ENCODE peak calls at places on chromosomes 3 and 15, in six cellular contexts. X is K562, M is HCT116, R is GM12878, C is SK-N-SH, F is HepG2. L is an unnamed sample.

GRCh38 chr15:88605507-88606436 is 15.4 kb upstream of the AEN start:
- DNase-seq in M (no peak), X (peak), F (no peak), R (no peak), C (peak), L (peak)

GRCh38 chr15:69951511-69952209 is 146.1 kb downstream of the TLE3 start:
- DNase-seq in R (no peak), M (no peak), F (no peak), X (no peak), C (no peak), L (no peak)

GRCh38 chr3:124281453-124282316 is 289.8 kb upstream of the ROPN1 start:
- DNase-seq in F (peak), X (peak), R (no peak), M (no peak), C (peak), L (peak)

GRCh38 chr3:169984287-169984686 is 17.7 kb downstream of the SEC62 start:
- DNase-seq in F (no peak), R (no peak), X (no peak), M (no peak), C (no peak), L (no peak)

GRCh38 chr15:67690936-67691335 is 134.4 kb upstream of the SKOR1 start:
- DNase-seq in C (no peak), F (peak), M (no peak), R (no peak), X (no peak), L (no peak)

GRCh38 chr3:1830851-1831250 is 267.8 kb upstream of the CNTN4 start:
- DNase-seq in F (no peak), R (no peak), M (no peak), X (no peak), C (no peak), L (no peak)

GRCh38 chr15:81190922-81191507 is 5.7 kb upstream of the IL16 start:
- DNase-seq in F (no peak), C (no peak), M (no peak), R (no peak), X (no peak), L (no peak)

GRCh38 chr15:62035256-62035908 is 24.9 kb downstream of the VPS13C start:
- DNase-seq in M (no peak), R (no peak), X (no peak), C (no peak), F (no peak), L (no peak)

GRCh38 chr3:174614046-174614445 is 245.1 kb upstream of the NAALADL2 start:
- DNase-seq in C (no peak), M (no peak), X (no peak), R (no peak), F (no peak), L (no peak)

GRCh38 chr15:79372428-79372827 is 59.7 kb upstream of the MINAR1 start:
- DNase-seq in X (no peak), M (no peak), C (no peak), F (no peak), R (no peak), L (no peak)

GRCh38 chr3:30548605-30549004 is 57.8 kb upstream of the TGFBR2 start:
- DNase-seq in F (no peak), M (no peak), X (peak), C (peak), R (no peak), L (peak)

GRCh38 chr3:12934431-12934830 is 93.1 kb upstream of the RPL32 start:
- DNase-seq in F (no peak), C (no peak), X (no peak), R (no peak), M (no peak), L (no peak)

GRCh38 chr3:14092464-14092863 is 32.2 kb downstream of the CHCHD4 start:
- DNase-seq in X (no peak), R (no peak), C (no peak), F (no peak), M (no peak), L (no peak)

GRCh38 chr3:14096742-14097141 is 27.9 kb downstream of the CHCHD4 start:
- DNase-seq in M (no peak), F (no peak), R (no peak), X (no peak), C (no peak), L (no peak)

GRCh38 chr3:14093831-14094230 is 30.8 kb downstream of the CHCHD4 start:
- DNase-seq in X (no peak), C (no peak), R (no peak), F (no peak), M (no peak), L (no peak)

DNA sequence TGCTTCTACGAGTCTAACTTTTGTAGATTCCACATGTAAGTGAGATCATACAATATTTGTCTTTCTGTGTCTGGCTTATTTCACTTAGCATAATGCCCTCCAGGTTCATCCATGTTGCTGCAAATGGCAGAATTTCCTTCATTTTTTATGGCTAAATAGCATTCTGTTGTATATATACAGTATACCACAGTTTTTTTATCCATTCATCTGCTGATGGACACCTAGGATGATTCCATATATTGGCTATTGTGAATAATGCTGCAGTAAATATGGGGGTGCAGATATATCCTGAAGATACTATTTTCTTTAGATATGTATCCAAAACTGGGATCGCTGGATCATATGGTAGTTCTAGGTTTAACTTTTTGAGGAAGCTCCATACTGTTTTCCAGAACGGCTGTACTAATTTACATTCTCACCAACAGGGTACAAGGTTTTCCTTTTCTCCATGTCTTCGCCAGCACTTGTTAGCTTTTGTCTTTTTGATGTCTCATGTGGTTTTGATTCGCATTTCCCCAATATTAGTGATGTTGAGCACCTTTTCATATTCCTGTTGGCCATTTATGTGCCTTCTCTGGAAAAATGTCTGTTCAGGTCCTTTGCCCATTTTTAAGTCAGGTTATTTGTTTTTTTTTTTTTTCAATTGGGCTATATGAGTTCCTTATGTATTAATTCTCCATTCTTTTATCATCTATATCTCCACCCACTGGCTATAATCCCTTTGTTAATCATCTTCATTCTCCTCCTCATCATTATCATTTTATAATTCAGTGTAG is 26.9 kb downstream of the CHCHD4 start:
- DNase-seq in F (no peak), R (no peak), M (no peak), X (no peak), C (no peak), L (no peak)
- TF ChIP-seq REST in F (no peak), R (no peak), M (no peak), X (no peak), C (no peak), L (no peak)

DNA sequence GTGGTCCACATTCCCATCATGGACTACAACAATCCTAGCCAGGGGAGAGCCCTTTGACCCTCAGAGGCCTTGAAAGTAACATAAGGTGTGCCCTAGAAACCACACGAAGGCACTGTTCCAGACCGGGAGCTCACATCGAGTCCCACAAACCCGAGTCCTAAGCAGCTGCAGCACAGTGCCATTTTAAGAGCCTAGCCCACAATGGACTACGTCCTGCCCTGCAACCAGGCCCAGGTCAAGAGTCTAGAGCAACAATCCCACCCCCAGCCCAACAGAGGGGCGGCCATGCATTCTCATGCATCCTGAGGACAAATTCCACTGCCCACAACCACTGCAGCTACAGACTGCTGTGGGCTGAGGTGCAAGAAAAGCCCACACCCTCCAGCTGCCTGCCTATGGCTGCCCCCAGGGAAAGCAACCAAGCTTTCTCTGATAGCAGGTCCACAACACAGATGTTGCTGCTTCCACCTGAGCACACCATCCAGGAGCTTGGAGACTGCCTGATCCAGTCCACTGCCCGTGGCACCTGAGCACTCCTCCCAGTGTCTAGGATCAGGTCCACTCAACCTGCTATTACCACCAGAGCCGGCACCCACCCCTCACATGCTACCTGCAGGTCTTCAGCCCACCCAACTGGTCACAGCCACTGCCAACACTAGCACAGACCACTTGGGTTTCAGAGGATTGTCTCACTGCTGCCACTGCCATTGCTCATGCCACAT is 56.8 kb downstream of the IGSF11 start:
- DNase-seq in M (no peak), X (no peak), C (no peak), F (no peak), R (no peak), L (no peak)
- H2AFZ ChIP-seq in M (no peak), X (no peak), C (no peak), F (no peak), R (no peak), L (no peak)

GRCh38 chr15:47184405-47185221 is 532.7 kb upstream of the SEMA6D start:
- DNase-seq in F (no peak), M (no peak), X (no peak), C (peak), R (no peak), L (peak)

GRCh38 chr15:47186071-47186470 is 531.2 kb upstream of the SEMA6D start:
- DNase-seq in R (no peak), M (no peak), F (no peak), C (no peak), X (no peak), L (no peak)

GRCh38 chr15:47185222-47185800 is 532.0 kb upstream of the SEMA6D start:
- DNase-seq in M (no peak), X (no peak), C (no peak), F (no peak), R (no peak), L (no peak)

GRCh38 chr15:47184003-47184404 is 533.3 kb upstream of the SEMA6D start:
- DNase-seq in C (peak), F (no peak), M (no peak), R (no peak), X (no peak), L (peak)

DNA sequence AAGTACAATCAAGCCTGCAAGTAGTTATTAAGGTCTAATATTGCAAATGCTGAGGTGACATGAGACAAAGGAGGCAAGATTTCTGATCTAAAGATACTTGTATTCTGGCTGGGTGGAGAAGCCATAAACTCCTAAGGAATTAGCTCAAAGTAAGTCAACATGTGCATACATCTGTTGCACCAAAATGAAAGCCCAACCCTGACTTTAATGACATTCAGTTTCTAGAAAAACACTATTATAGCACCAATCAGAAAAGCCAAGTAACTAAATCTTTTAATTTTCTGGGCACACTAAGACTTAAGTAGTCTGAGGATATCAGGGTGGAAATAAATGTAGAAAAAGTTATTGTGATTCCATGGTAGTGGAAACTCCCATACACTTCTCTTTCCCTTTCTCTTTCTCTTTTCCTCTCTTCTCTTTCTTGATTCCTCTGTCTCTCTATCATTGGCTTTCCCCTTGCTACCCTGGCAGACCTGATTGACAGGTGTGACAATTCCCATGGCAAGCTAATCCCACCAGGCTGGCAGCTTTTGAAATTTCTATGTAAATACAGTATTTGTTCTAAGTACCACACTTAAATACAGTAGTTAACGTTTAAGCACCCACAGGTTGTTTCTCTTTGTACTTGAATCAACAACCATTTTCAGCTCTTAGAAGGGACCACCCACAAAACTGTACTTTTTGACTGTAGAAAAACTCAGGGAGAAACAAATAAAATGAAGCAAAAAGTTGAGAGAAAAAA is 528.4 kb upstream of the SEMA6D start:
- DNase-seq in C (no peak), X (no peak), F (no peak), R (no peak), M (no peak), L (peak)
- TF ChIP-seq REST in C (no peak), X (no peak), F (no peak), R (no peak), M (no peak), L (no peak)

GRCh38 chr3:128761392-128761791 is 35.4 kb downstream of the RAB7A start:
- DNase-seq in F (no peak), M (no peak), C (no peak), R (no peak), X (no peak), L (no peak)
- H2AFZ ChIP-seq in F (no peak), M (no peak), C (no peak), R (no peak), X (no peak), L (no peak)

DNA sequence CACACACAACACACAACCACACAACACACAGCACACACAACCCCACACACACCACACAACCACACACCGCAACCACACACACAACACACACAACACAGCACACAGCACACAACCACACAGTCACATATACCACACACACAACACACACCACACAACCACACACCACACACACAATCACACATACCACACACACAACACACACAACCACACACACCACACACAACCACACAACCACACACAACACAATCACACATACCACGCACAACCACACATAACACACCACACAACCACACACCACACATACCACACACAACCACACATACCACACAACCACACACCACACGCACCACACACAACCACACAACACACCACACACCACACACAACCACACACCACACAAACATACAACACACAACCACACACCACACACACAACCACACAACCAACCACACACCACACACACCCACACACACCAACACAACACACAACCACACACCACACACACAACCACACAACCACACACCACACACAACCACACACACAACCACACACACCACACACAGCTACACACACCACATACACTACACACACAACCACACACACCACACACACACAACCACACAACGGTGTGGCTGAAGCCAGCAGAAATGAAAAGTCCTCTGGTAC is 23.6 kb downstream of the CPN2 start:
- DNase-seq in F (no peak), M (peak), R (no peak), C (no peak), X (no peak), L (no peak)
- TF ChIP-seq REST in F (no peak), M (no peak), R (no peak), C (no peak), X (no peak), L (no peak)

GRCh38 chr3:46095307-46095706 is 68.0 kb upstream of the XCR1 start:
- DNase-seq in X (no peak), M (no peak), R (peak), C (no peak), F (no peak), L (no peak)

GRCh38 chr3:46096336-46096735 is 69.1 kb upstream of the XCR1 start:
- DNase-seq in F (no peak), X (no peak), M (no peak), R (no peak), C (no peak), L (no peak)

GRCh38 chr3:46096781-46097180 is 69.5 kb upstream of the XCR1 start:
- DNase-seq in C (no peak), F (no peak), M (no peak), X (no peak), R (no peak), L (no peak)

GRCh38 chr3:46098319-46098761 is 71.1 kb upstream of the XCR1 start:
- DNase-seq in C (no peak), M (no peak), R (peak), F (no peak), X (no peak), L (no peak)

GRCh38 chr3:46097691-46098241 is 70.5 kb upstream of the XCR1 start:
- DNase-seq in F (no peak), R (no peak), M (no peak), X (no peak), C (no peak), L (no peak)
- H2AFZ ChIP-seq in F (no peak), R (no peak), M (no peak), X (no peak), C (no peak), L (no peak)

L was measured in GM23338.